ENCODE peak calls at places on chromosomes 7 and 10, in nine cellular contexts. O is CD8-positive, alpha-beta memory T cell; W is NCI-H748 treated with DMSO at 0.1 percent for 48 hours; Z is Caco-2; N is stimulated activated CD4-positive, alpha-beta T cell treated with anti-CD3 and anti-CD28 coated beads, Interleukin-2, amount 100 ng/mL, for 48 hours; Y is iris pigment epithelial cell; M is MCF 10A; I is NAMALWA; T is mesenteric fat pad. A is an unnamed sample.

GRCh38 chr10:130575756-130576285 is 439.6 kb downstream of the GLRX3 start:
- DNase-seq in O (no peak), W (no peak), Z (no peak), N (no peak), Y (no peak), M (no peak), I (no peak), T (no peak), A (no peak)

GRCh38 chr10:26627320-26627719 is 70.2 kb upstream of the PDSS1 start:
- DNase-seq in O (no peak), W (no peak), Z (peak; percentile 30), N (no peak), Y (no peak), M (peak; percentile 11), I (peak; percentile 4), T (no peak), A (no peak)

GRCh38 chr7:121503039-121503438 is 106.9 kb upstream of the FAM3C start:
- DNase-seq in O (no peak), W (no peak), Z (no peak), N (no peak), Y (no peak), M (no peak), I (peak; percentile 57), T (no peak), A (no peak)

GRCh38 chr7:73995330-73995729 is 32.6 kb upstream of the ELN start:
- DNase-seq in O (no peak), W (no peak), Z (no peak), N (no peak), Y (peak; percentile 88), M (peak; percentile 29), I (no peak), T (no peak), A (no peak)

GRCh38 chr7:100483728-100484635 is at the start of gene NYAP1:
- DNase-seq in O (peak; percentile 57), W (peak; percentile 42), Z (peak; percentile 73), N (no peak), Y (peak; percentile 64), M (peak; percentile 30), I (no peak), T (no peak), A (peak; percentile 80)

GRCh38 chr10:13536674-13537366 is 8.0 kb upstream of the BEND7 start:
- DNase-seq in O (no peak), W (peak; percentile 72), Z (peak; percentile 85), N (peak; percentile 18), Y (peak; percentile 52), M (peak; percentile 50), I (peak; percentile 54), T (no peak), A (peak; percentile 17)

GRCh38 chr7:17402628-17403278 is 104.3 kb downstream of the AHR start:
- DNase-seq in O (no peak), W (no peak), Z (no peak), N (peak; percentile 28), Y (peak; percentile 51), M (no peak), I (no peak), T (no peak), A (no peak)

GRCh38 chr7:131327049-131327625 is 539 bp upstream of the MKLN1 start:
- DNase-seq in O (no peak), W (peak; percentile 52), Z (peak; percentile 47), N (no peak), Y (peak; percentile 66), M (peak; percentile 54), I (no peak), T (no peak), A (peak; percentile 53)

GRCh38 chr10:131689954-131690669 is 210.7 kb upstream of the PPP2R2D start:
- DNase-seq in O (no peak), W (no peak), Z (no peak), N (no peak), Y (no peak), M (no peak), I (no peak), T (no peak), A (no peak)

GRCh38 chr10:28291881-28292297 is 11.0 kb downstream of the MPP7 start:
- DNase-seq in O (no peak), W (no peak), Z (peak; percentile 27), N (peak; percentile 22), Y (peak; percentile 91), M (peak; percentile 82), I (no peak), T (no peak), A (no peak)

GRCh38 chr7:109751241-109751640 is 1181.6 kb downstream of the DNAJB9 start:
- DNase-seq in O (no peak), W (no peak), Z (no peak), N (no peak), Y (peak; percentile 3), M (peak; percentile 38), I (no peak), T (no peak), A (no peak)